ENCODE peak calls at places on chromosomes 3 and 15, in four cellular contexts. L is kidney, P is PC-3, Y is neural progenitor cell. A is an unnamed sample.

GRCh38 chr3:5194801-5195509 is 7.4 kb downstream of the EDEM1 start:
- DNase-seq in L (no peak), P (peak), Y (no peak), A (no peak)

GRCh38 chr3:131277836-131278497 is 103.6 kb upstream of the NUDT16 start:
- DNase-seq in L (no peak), P (peak), Y (no peak), A (no peak)

GRCh38 chr3:57783186-57784088 is 27.3 kb downstream of the SLMAP start:
- DNase-seq in L (no peak), P (no peak), Y (no peak), A (no peak)

GRCh38 chr15:83322061-83322460 is 37.6 kb upstream of the BNC1 start:
- DNase-seq in L (no peak), P (no peak), Y (no peak), A (no peak)

GRCh38 chr3:14274999-14275961 is 96.7 kb downstream of the LSM3 start:
- DNase-seq in L (no peak), P (peak), Y (peak), A (no peak)

GRCh38 chr3:86958534-86958933 is 32.4 kb downstream of the VGLL3 start:
- DNase-seq in L (no peak), P (peak), Y (no peak), A (no peak)

GRCh38 chr3:128973988-128974564 is 19.8 kb downstream of the CFAP92 start:
- DNase-seq in L (no peak), P (no peak), Y (no peak), A (no peak)

GRCh38 chr15:56760186-56760585 is 26.9 kb upstream of the ZNF280D start:
- DNase-seq in L (no peak), P (no peak), Y (no peak), A (no peak)

GRCh38 chr3:169658311-169658931 is 5.1 kb downstream of the MECOM start:
- DNase-seq in L (no peak), P (no peak), Y (peak), A (no peak)

GRCh38 chr15:72474466-72474911 is 359 bp downstream of the ARIH1 start:
- DNase-seq in L (peak), P (no peak), Y (no peak), A (no peak)

GRCh38 chr15:20645956-20646355 is 104.4 kb upstream of the GOLGA6L6 start:
- DNase-seq in L (peak), P (no peak), Y (no peak), A (no peak)

GRCh38 chr15:36882487-36883108 is 217.8 kb downstream of the MEIS2 start:
- DNase-seq in L (no peak), P (peak), Y (peak), A (no peak)

GRCh38 chr3:194220776-194221735 is 85.1 kb downstream of the HES1 start:
- DNase-seq in L (no peak), P (peak), Y (no peak), A (no peak)

GRCh38 chr15:100766225-100767001 is 113.2 kb upstream of the ALDH1A3 start:
- DNase-seq in L (no peak), P (no peak), Y (peak), A (peak)

GRCh38 chr3:175343946-175344345 is 484.8 kb downstream of the NAALADL2 start:
- DNase-seq in L (no peak), P (no peak), Y (no peak), A (no peak)

GRCh38 chr3:71725279-71725991 is at the start of gene EIF4E3:
- DNase-seq in L (peak), P (peak), Y (peak), A (peak)

GRCh38 chr15:50280271-50280670 is 14.7 kb upstream of the HDC start:
- DNase-seq in L (no peak), P (no peak), Y (no peak), A (no peak)

GRCh38 chr3:57821765-57822164 is 65.7 kb downstream of the SLMAP start:
- DNase-seq in L (no peak), P (no peak), Y (no peak), A (no peak)

GRCh38 chr3:160134964-160135363 is 90.3 kb upstream of the C3orf80 start:
- DNase-seq in L (no peak), P (peak), Y (no peak), A (no peak)

GRCh38 chr3:124916837-124917409 is 17.6 kb downstream of the MUC13 start:
- DNase-seq in L (no peak), P (no peak), Y (no peak), A (no peak)

GRCh38 chr3:16884084-16884747 is 539 bp upstream of the PLCL2 start:
- DNase-seq in L (peak), P (peak), Y (peak), A (peak)

GRCh38 chr3:24886511-24886910 is 391.9 kb upstream of the THRB start:
- DNase-seq in L (no peak), P (no peak), Y (no peak), A (no peak)

GRCh38 chr3:114213262-114213668 is 24.1 kb downstream of the ZNF80 start:
- DNase-seq in L (no peak), P (no peak), Y (no peak), A (no peak)

GRCh38 chr3:66037986-66038369 is 740 bp downstream of the MAGI1 start:
- DNase-seq in L (peak), P (no peak), Y (peak), A (peak)

GRCh38 chr3:29065211-29065785 is 215.6 kb upstream of the RBMS3 start:
- DNase-seq in L (peak), P (peak), Y (peak), A (peak)

GRCh38 chr3:4531478-4532025 is 38.4 kb downstream of the ITPR1 start:
- DNase-seq in L (no peak), P (peak), Y (no peak), A (no peak)

GRCh38 chr3:75886971-75887526 is 101.7 kb upstream of the ZNF717 start:
- DNase-seq in L (no peak), P (no peak), Y (no peak), A (no peak)

GRCh38 chr3:16516695-16517481 is 3.4 kb upstream of the RFTN1 start:
- DNase-seq in L (no peak), P (peak), Y (peak), A (no peak)

DNA sequence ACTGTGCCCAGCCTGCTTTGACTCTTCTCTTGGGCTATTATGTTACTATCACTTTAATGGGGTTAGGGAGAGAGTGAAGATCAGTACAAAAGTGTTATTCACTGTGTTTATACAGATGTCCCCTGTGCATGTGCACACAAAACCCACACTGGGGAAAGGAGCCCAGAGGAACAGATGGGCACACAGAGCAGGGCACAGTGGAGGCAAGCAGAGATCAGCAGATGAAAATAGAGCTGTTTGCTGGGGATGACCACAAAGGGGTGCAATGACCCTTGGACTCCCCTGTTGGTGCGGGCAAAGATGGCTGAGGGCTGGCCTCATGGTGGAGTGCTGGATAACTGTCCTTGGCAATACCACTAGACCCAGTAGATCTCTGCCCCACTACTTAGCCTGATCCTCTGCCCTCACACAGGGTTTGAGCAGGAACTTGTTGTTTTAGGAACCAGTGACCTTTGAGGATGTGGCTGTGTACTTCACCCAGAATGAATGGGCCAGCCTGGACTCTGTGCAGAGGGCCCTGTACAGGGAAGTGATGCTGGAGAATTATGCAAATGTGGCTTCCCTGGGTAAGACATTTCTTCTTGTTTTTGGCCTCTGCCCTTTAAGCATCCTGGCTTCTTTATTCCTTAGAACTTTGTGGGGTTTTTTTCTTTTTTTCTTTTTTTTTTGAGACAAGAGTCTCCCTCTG is 5.3 kb downstream of the ZNF620 start:
- DNase-seq in L (no peak), P (no peak), Y (no peak), A (no peak)
- TF ChIP-seq CTCF in L (no peak), P (no peak), Y (no peak), A (no peak)

GRCh38 chr15:29945943-29946591 is 123.8 kb upstream of the TJP1 start:
- DNase-seq in L (no peak), P (no peak), Y (no peak), A (no peak)
- TF ChIP-seq CTCF in L (no peak), P (no peak), Y (no peak), A (no peak)

GRCh38 chr3:98763076-98763475 is at the start of gene ST3GAL6:
- DNase-seq in L (no peak), P (no peak), Y (no peak), A (no peak)
- TF ChIP-seq CTCF in L (no peak), P (no peak), Y (no peak), A (no peak)

DNA sequence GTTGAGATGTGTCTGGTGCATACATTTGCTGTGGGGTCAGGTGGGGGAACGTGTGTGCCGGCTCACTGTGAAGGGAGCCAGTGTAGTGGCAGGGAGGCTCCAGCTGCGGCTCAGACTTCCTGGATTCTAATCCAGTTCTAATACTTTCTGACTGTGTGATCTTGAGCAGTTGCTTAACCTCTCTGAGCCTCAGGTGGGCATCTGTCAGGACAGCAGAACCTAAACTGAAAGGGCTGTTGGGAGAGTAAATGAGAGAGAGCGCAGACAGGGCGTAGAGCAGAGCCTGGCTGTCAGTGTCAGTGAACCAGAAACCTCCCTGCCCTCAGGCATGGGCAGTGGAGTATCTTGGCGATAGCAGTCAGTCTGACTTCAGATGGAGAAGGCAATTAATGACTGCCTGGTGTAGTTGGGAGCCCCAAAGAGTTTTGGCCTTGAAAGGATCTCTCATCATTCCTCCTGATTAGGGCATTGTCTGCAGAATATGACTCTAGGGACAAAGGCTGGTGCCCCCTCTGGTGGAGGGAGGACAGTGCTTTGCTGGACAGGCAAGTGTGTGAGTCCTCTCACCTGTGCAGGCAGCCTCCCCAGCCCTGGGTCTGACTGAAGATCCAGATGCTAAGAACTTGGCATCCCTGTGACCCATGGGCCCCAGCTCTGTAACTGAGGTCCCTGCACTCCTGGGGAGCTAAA is 9.6 kb downstream of the KBTBD13 start:
- DNase-seq in L (no peak), P (peak), Y (peak), A (peak)
- TF ChIP-seq CTCF in L (peak), P (peak), Y (peak), A (peak)

A was measured in chondrocyte.